ENCODE peak calls at places on chromosome 12, in seven cellular contexts. One of them, this sample, is unnamed.

GRCh38 chr12:14239935-14240872 is 125.3 kb upstream of the ATF7IP start:
- DNase-seq in activated T-helper 1 cell treated with anti-CD3 and anti-CD28 coated beads, Interleukin-12 subunit alpha, Interleukin-12 subunit beta, Interleukin-2, Interleukin-4 antibody, amounts not matched to agents 30 ng/mL and 10 ng/mL and 1 ng/mL, durations not matched to agents 14 hours and 24 hours and 36 hours: no peak
- DNase-seq in stimulated activated CD4-positive, alpha-beta T cell treated with anti-CD3 and anti-CD28 coated beads, TNF-alpha, amount 100 ng/mL, for 4 hours: no peak
- DNase-seq in SW 1271: no peak
- DNase-seq in ascending aorta: no peak
- DNase-seq in NCI-H1930: no peak
- DNase-seq in activated T-cell treated with anti-CD3 and anti-CD28 coated beads, Interleukin-2, amount 50 U/mL, for 1 hour: peak
- DNase-seq in this sample: no peak

GRCh38 chr12:29316772-29317171 is 64.2 kb downstream of the ERGIC2 start:
- DNase-seq in activated T-helper 1 cell treated with anti-CD3 and anti-CD28 coated beads, Interleukin-12 subunit alpha, Interleukin-12 subunit beta, Interleukin-2, Interleukin-4 antibody, amounts not matched to agents 30 ng/mL and 10 ng/mL and 1 ng/mL, durations not matched to agents 14 hours and 24 hours and 36 hours: no peak
- DNase-seq in NCI-H1930: no peak
- DNase-seq in stimulated activated CD4-positive, alpha-beta T cell treated with anti-CD3 and anti-CD28 coated beads, TNF-alpha, amount 100 ng/mL, for 4 hours: no peak
- DNase-seq in activated T-cell treated with anti-CD3 and anti-CD28 coated beads, Interleukin-2, amount 50 U/mL, for 1 hour: no peak
- DNase-seq in ascending aorta: no peak
- DNase-seq in SW 1271: no peak
- DNase-seq in this sample: no peak

GRCh38 chr12:1282670-1283361 is 291.8 kb downstream of the ERC1 start:
- DNase-seq in stimulated activated CD4-positive, alpha-beta T cell treated with anti-CD3 and anti-CD28 coated beads, TNF-alpha, amount 100 ng/mL, for 4 hours: no peak
- DNase-seq in NCI-H1930: no peak
- DNase-seq in activated T-cell treated with anti-CD3 and anti-CD28 coated beads, Interleukin-2, amount 50 U/mL, for 1 hour: no peak
- DNase-seq in activated T-helper 1 cell treated with anti-CD3 and anti-CD28 coated beads, Interleukin-12 subunit alpha, Interleukin-12 subunit beta, Interleukin-2, Interleukin-4 antibody, amounts not matched to agents 30 ng/mL and 10 ng/mL and 1 ng/mL, durations not matched to agents 14 hours and 24 hours and 36 hours: no peak
- DNase-seq in ascending aorta: no peak
- DNase-seq in SW 1271: no peak
- DNase-seq in this sample: no peak

GRCh38 chr12:113655919-113656318 is 184.2 kb upstream of the LHX5 start:
- DNase-seq in activated T-helper 1 cell treated with anti-CD3 and anti-CD28 coated beads, Interleukin-12 subunit alpha, Interleukin-12 subunit beta, Interleukin-2, Interleukin-4 antibody, amounts not matched to agents 30 ng/mL and 10 ng/mL and 1 ng/mL, durations not matched to agents 14 hours and 24 hours and 36 hours: no peak
- DNase-seq in stimulated activated CD4-positive, alpha-beta T cell treated with anti-CD3 and anti-CD28 coated beads, TNF-alpha, amount 100 ng/mL, for 4 hours: no peak
- DNase-seq in NCI-H1930: no peak
- DNase-seq in SW 1271: no peak
- DNase-seq in ascending aorta: no peak
- DNase-seq in activated T-cell treated with anti-CD3 and anti-CD28 coated beads, Interleukin-2, amount 50 U/mL, for 1 hour: no peak
- DNase-seq in this sample: no peak

GRCh38 chr12:3155710-3156386 is 78.7 kb downstream of the TSPAN9 start:
- DNase-seq in stimulated activated CD4-positive, alpha-beta T cell treated with anti-CD3 and anti-CD28 coated beads, TNF-alpha, amount 100 ng/mL, for 4 hours: no peak
- DNase-seq in NCI-H1930: no peak
- DNase-seq in ascending aorta: no peak
- DNase-seq in activated T-cell treated with anti-CD3 and anti-CD28 coated beads, Interleukin-2, amount 50 U/mL, for 1 hour: no peak
- DNase-seq in activated T-helper 1 cell treated with anti-CD3 and anti-CD28 coated beads, Interleukin-12 subunit alpha, Interleukin-12 subunit beta, Interleukin-2, Interleukin-4 antibody, amounts not matched to agents 30 ng/mL and 10 ng/mL and 1 ng/mL, durations not matched to agents 14 hours and 24 hours and 36 hours: no peak
- DNase-seq in SW 1271: no peak
- DNase-seq in this sample: no peak

GRCh38 chr12:16100206-16100605 is 177.3 kb downstream of the SLC15A5 start:
- DNase-seq in activated T-cell treated with anti-CD3 and anti-CD28 coated beads, Interleukin-2, amount 50 U/mL, for 1 hour: no peak
- DNase-seq in ascending aorta: no peak
- DNase-seq in SW 1271: no peak
- DNase-seq in activated T-helper 1 cell treated with anti-CD3 and anti-CD28 coated beads, Interleukin-12 subunit alpha, Interleukin-12 subunit beta, Interleukin-2, Interleukin-4 antibody, amounts not matched to agents 30 ng/mL and 10 ng/mL and 1 ng/mL, durations not matched to agents 14 hours and 24 hours and 36 hours: no peak
- DNase-seq in NCI-H1930: no peak
- DNase-seq in stimulated activated CD4-positive, alpha-beta T cell treated with anti-CD3 and anti-CD28 coated beads, TNF-alpha, amount 100 ng/mL, for 4 hours: no peak
- DNase-seq in this sample: no peak

GRCh38 chr12:53659011-53659551 is 16.8 kb downstream of the ATP5MC2 start:
- DNase-seq in stimulated activated CD4-positive, alpha-beta T cell treated with anti-CD3 and anti-CD28 coated beads, TNF-alpha, amount 100 ng/mL, for 4 hours: no peak
- DNase-seq in ascending aorta: no peak
- DNase-seq in SW 1271: no peak
- DNase-seq in activated T-cell treated with anti-CD3 and anti-CD28 coated beads, Interleukin-2, amount 50 U/mL, for 1 hour: no peak
- DNase-seq in NCI-H1930: peak
- DNase-seq in activated T-helper 1 cell treated with anti-CD3 and anti-CD28 coated beads, Interleukin-12 subunit alpha, Interleukin-12 subunit beta, Interleukin-2, Interleukin-4 antibody, amounts not matched to agents 30 ng/mL and 10 ng/mL and 1 ng/mL, durations not matched to agents 14 hours and 24 hours and 36 hours: no peak
- DNase-seq in this sample: no peak

GRCh38 chr12:51905507-51906438 is 1.5 kb upstream of the ACVRL1 start:
- DNase-seq in activated T-cell treated with anti-CD3 and anti-CD28 coated beads, Interleukin-2, amount 50 U/mL, for 1 hour: no peak
- DNase-seq in NCI-H1930: no peak
- DNase-seq in activated T-helper 1 cell treated with anti-CD3 and anti-CD28 coated beads, Interleukin-12 subunit alpha, Interleukin-12 subunit beta, Interleukin-2, Interleukin-4 antibody, amounts not matched to agents 30 ng/mL and 10 ng/mL and 1 ng/mL, durations not matched to agents 14 hours and 24 hours and 36 hours: no peak
- DNase-seq in stimulated activated CD4-positive, alpha-beta T cell treated with anti-CD3 and anti-CD28 coated beads, TNF-alpha, amount 100 ng/mL, for 4 hours: no peak
- DNase-seq in SW 1271: no peak
- DNase-seq in ascending aorta: no peak
- DNase-seq in this sample: no peak

GRCh38 chr12:109539508-109539907 is 33.8 kb downstream of the MMAB start:
- DNase-seq in SW 1271: no peak
- DNase-seq in activated T-helper 1 cell treated with anti-CD3 and anti-CD28 coated beads, Interleukin-12 subunit alpha, Interleukin-12 subunit beta, Interleukin-2, Interleukin-4 antibody, amounts not matched to agents 30 ng/mL and 10 ng/mL and 1 ng/mL, durations not matched to agents 14 hours and 24 hours and 36 hours: no peak
- DNase-seq in ascending aorta: no peak
- DNase-seq in activated T-cell treated with anti-CD3 and anti-CD28 coated beads, Interleukin-2, amount 50 U/mL, for 1 hour: no peak
- DNase-seq in NCI-H1930: no peak
- DNase-seq in stimulated activated CD4-positive, alpha-beta T cell treated with anti-CD3 and anti-CD28 coated beads, TNF-alpha, amount 100 ng/mL, for 4 hours: no peak
- DNase-seq in this sample: no peak

GRCh38 chr12:50981319-50982239 is 29.2 kb downstream of the HIGD1C start:
- DNase-seq in SW 1271: no peak
- DNase-seq in activated T-helper 1 cell treated with anti-CD3 and anti-CD28 coated beads, Interleukin-12 subunit alpha, Interleukin-12 subunit beta, Interleukin-2, Interleukin-4 antibody, amounts not matched to agents 30 ng/mL and 10 ng/mL and 1 ng/mL, durations not matched to agents 14 hours and 24 hours and 36 hours: no peak
- DNase-seq in activated T-cell treated with anti-CD3 and anti-CD28 coated beads, Interleukin-2, amount 50 U/mL, for 1 hour: no peak
- DNase-seq in ascending aorta: no peak
- DNase-seq in stimulated activated CD4-positive, alpha-beta T cell treated with anti-CD3 and anti-CD28 coated beads, TNF-alpha, amount 100 ng/mL, for 4 hours: no peak
- DNase-seq in NCI-H1930: no peak
- DNase-seq in this sample: no peak

GRCh38 chr12:53623526-53623925 is 2.7 kb downstream of the ATF7 start:
- DNase-seq in stimulated activated CD4-positive, alpha-beta T cell treated with anti-CD3 and anti-CD28 coated beads, TNF-alpha, amount 100 ng/mL, for 4 hours: no peak
- DNase-seq in NCI-H1930: no peak
- DNase-seq in SW 1271: peak
- DNase-seq in ascending aorta: no peak
- DNase-seq in activated T-cell treated with anti-CD3 and anti-CD28 coated beads, Interleukin-2, amount 50 U/mL, for 1 hour: no peak
- DNase-seq in activated T-helper 1 cell treated with anti-CD3 and anti-CD28 coated beads, Interleukin-12 subunit alpha, Interleukin-12 subunit beta, Interleukin-2, Interleukin-4 antibody, amounts not matched to agents 30 ng/mL and 10 ng/mL and 1 ng/mL, durations not matched to agents 14 hours and 24 hours and 36 hours: no peak
- DNase-seq in this sample: no peak

GRCh38 chr12:121165316-121165715 is 32.6 kb downstream of the P2RX7 start:
- DNase-seq in ascending aorta: no peak
- DNase-seq in activated T-helper 1 cell treated with anti-CD3 and anti-CD28 coated beads, Interleukin-12 subunit alpha, Interleukin-12 subunit beta, Interleukin-2, Interleukin-4 antibody, amounts not matched to agents 30 ng/mL and 10 ng/mL and 1 ng/mL, durations not matched to agents 14 hours and 24 hours and 36 hours: no peak
- DNase-seq in activated T-cell treated with anti-CD3 and anti-CD28 coated beads, Interleukin-2, amount 50 U/mL, for 1 hour: no peak
- DNase-seq in NCI-H1930: no peak
- DNase-seq in SW 1271: no peak
- DNase-seq in stimulated activated CD4-positive, alpha-beta T cell treated with anti-CD3 and anti-CD28 coated beads, TNF-alpha, amount 100 ng/mL, for 4 hours: no peak
- DNase-seq in this sample: no peak

GRCh38 chr12:131872154-131873046 is 22.0 kb upstream of the ULK1 start:
- DNase-seq in activated T-cell treated with anti-CD3 and anti-CD28 coated beads, Interleukin-2, amount 50 U/mL, for 1 hour: no peak
- DNase-seq in ascending aorta: no peak
- DNase-seq in NCI-H1930: no peak
- DNase-seq in activated T-helper 1 cell treated with anti-CD3 and anti-CD28 coated beads, Interleukin-12 subunit alpha, Interleukin-12 subunit beta, Interleukin-2, Interleukin-4 antibody, amounts not matched to agents 30 ng/mL and 10 ng/mL and 1 ng/mL, durations not matched to agents 14 hours and 24 hours and 36 hours: no peak
- DNase-seq in stimulated activated CD4-positive, alpha-beta T cell treated with anti-CD3 and anti-CD28 coated beads, TNF-alpha, amount 100 ng/mL, for 4 hours: no peak
- DNase-seq in SW 1271: peak
- DNase-seq in this sample: no peak

GRCh38 chr12:102543494-102543893 is 63.1 kb upstream of the IGF1 start:
- DNase-seq in activated T-helper 1 cell treated with anti-CD3 and anti-CD28 coated beads, Interleukin-12 subunit alpha, Interleukin-12 subunit beta, Interleukin-2, Interleukin-4 antibody, amounts not matched to agents 30 ng/mL and 10 ng/mL and 1 ng/mL, durations not matched to agents 14 hours and 24 hours and 36 hours: no peak
- DNase-seq in ascending aorta: no peak
- DNase-seq in stimulated activated CD4-positive, alpha-beta T cell treated with anti-CD3 and anti-CD28 coated beads, TNF-alpha, amount 100 ng/mL, for 4 hours: no peak
- DNase-seq in activated T-cell treated with anti-CD3 and anti-CD28 coated beads, Interleukin-2, amount 50 U/mL, for 1 hour: no peak
- DNase-seq in NCI-H1930: no peak
- DNase-seq in SW 1271: peak
- DNase-seq in this sample: no peak

GRCh38 chr12:5694759-5695409 is 250.2 kb downstream of the ANO2 start:
- DNase-seq in ascending aorta: no peak
- DNase-seq in activated T-cell treated with anti-CD3 and anti-CD28 coated beads, Interleukin-2, amount 50 U/mL, for 1 hour: no peak
- DNase-seq in NCI-H1930: no peak
- DNase-seq in stimulated activated CD4-positive, alpha-beta T cell treated with anti-CD3 and anti-CD28 coated beads, TNF-alpha, amount 100 ng/mL, for 4 hours: no peak
- DNase-seq in activated T-helper 1 cell treated with anti-CD3 and anti-CD28 coated beads, Interleukin-12 subunit alpha, Interleukin-12 subunit beta, Interleukin-2, Interleukin-4 antibody, amounts not matched to agents 30 ng/mL and 10 ng/mL and 1 ng/mL, durations not matched to agents 14 hours and 24 hours and 36 hours: no peak
- DNase-seq in SW 1271: no peak
- DNase-seq in this sample: no peak

This sample was measured in stimulated activated CD8-positive, alpha-beta memory T cell treated with anti-CD3 and anti-CD28 coated beads, Interleukin-15, amount 100 ng/mL, for 4 hours.